ENCODE peak calls at places on chromosomes 5 and 9, in six cellular contexts. Q is lung, W is DND-41, S is sigmoid colon, Z is fibroblast of the aortic adventitia, V is fibroblast of pulmonary artery. P is an unnamed sample.

GRCh38 chr9:108078823-108079222 is 589.3 kb upstream of the KLF4 start:
- DNase-seq in Q (no peak), W (no peak), S (no peak), Z (no peak), V (no peak), P (no peak)

GRCh38 chr5:83394190-83394589 is 77.4 kb upstream of the VCAN start:
- DNase-seq in Q (no peak), W (no peak), S (no peak), Z (no peak), V (no peak), P (no peak)

GRCh38 chr9:34690983-34691382 is at the start of gene CCL19:
- DNase-seq in Q (no peak), W (no peak), S (peak), Z (no peak), V (no peak), P (no peak)

GRCh38 chr5:159510282-159510681 is 180.0 kb upstream of the IL12B start:
- DNase-seq in Q (peak), W (no peak), S (no peak), Z (peak), V (peak), P (no peak)

GRCh38 chr5:109748545-109748944 is 58.8 kb downstream of the MAN2A1 start:
- DNase-seq in Q (no peak), W (no peak), S (no peak), Z (no peak), V (no peak), P (no peak)

GRCh38 chr5:133581348-133581747 is 31.0 kb downstream of the FSTL4 start:
- DNase-seq in Q (no peak), W (no peak), S (no peak), Z (no peak), V (no peak), P (no peak)

GRCh38 chr9:78777747-78778146 is 480.8 kb downstream of the PSAT1 start:
- DNase-seq in Q (no peak), W (no peak), S (no peak), Z (no peak), V (no peak), P (no peak)

GRCh38 chr9:26975728-26976707 is 19.8 kb downstream of the IFT74 start:
- DNase-seq in Q (no peak), W (no peak), S (no peak), Z (peak), V (peak), P (no peak)

GRCh38 chr9:109315889-109316640 is 4.8 kb downstream of the EPB41L4B start:
- DNase-seq in Q (peak), W (no peak), S (no peak), Z (peak), V (peak), P (no peak)

GRCh38 chr5:87899109-87900100 is 369.2 kb downstream of the TMEM161B start:
- DNase-seq in Q (no peak), W (no peak), S (peak), Z (no peak), V (no peak), P (no peak)

GRCh38 chr5:173885481-173886010 is 2.6 kb upstream of the CPEB4 start:
- DNase-seq in Q (no peak), W (no peak), S (no peak), Z (no peak), V (peak), P (peak)

GRCh38 chr9:84170521-84171141 is 169.9 kb downstream of the SLC28A3 start:
- DNase-seq in Q (peak), W (no peak), S (peak), Z (peak), V (peak), P (no peak)

GRCh38 chr5:38938424-38938823 is 92.6 kb downstream of the OSMR start:
- DNase-seq in Q (no peak), W (no peak), S (no peak), Z (peak), V (peak), P (no peak)

GRCh38 chr5:35001842-35002241 is 45.9 kb downstream of the AGXT2 start:
- DNase-seq in Q (no peak), W (no peak), S (no peak), Z (no peak), V (no peak), P (no peak)

GRCh38 chr5:73301208-73302088 is 128.5 kb downstream of the TMEM174 start:
- DNase-seq in Q (no peak), W (no peak), S (no peak), Z (no peak), V (no peak), P (no peak)

GRCh38 chr5:174354571-174354970 is 309.1 kb downstream of the NSG2 start:
- DNase-seq in Q (no peak), W (no peak), S (no peak), Z (peak), V (peak), P (no peak)

GRCh38 chr9:131744171-131744714 is 4.4 kb upstream of the RAPGEF1 start:
- DNase-seq in Q (no peak), W (no peak), S (no peak), Z (no peak), V (peak), P (no peak)

GRCh38 chr5:56112526-56113121 is 117.9 kb upstream of the IL6ST start:
- DNase-seq in Q (no peak), W (no peak), S (no peak), Z (no peak), V (peak), P (no peak)

GRCh38 chr5:60346391-60346790 is 353.6 kb downstream of the DEPDC1B start:
- DNase-seq in Q (no peak), W (no peak), S (no peak), Z (no peak), V (no peak), P (no peak)

GRCh38 chr5:144549580-144549979 is 378.9 kb downstream of the KCTD16 start:
- DNase-seq in Q (peak), W (no peak), S (no peak), Z (peak), V (peak), P (no peak)

GRCh38 chr5:53416144-53416730 is 64.2 kb upstream of the FST start:
- DNase-seq in Q (no peak), W (no peak), S (no peak), Z (no peak), V (no peak), P (no peak)

GRCh38 chr5:74877624-74878304 is 11.6 kb upstream of the FAM169A start:
- DNase-seq in Q (no peak), W (no peak), S (no peak), Z (no peak), V (no peak), P (no peak)

GRCh38 chr9:1055156-1055555 is 5.0 kb downstream of the DMRT2 start:
- DNase-seq in Q (no peak), W (no peak), S (no peak), Z (peak), V (no peak), P (no peak)

GRCh38 chr9:110926828-110927227 is 111.4 kb downstream of the LPAR1 start:
- DNase-seq in Q (peak), W (no peak), S (no peak), Z (no peak), V (no peak), P (no peak)

GRCh38 chr5:92927291-92927778 is 653.7 kb downstream of the NR2F1-AS1 start:
- DNase-seq in Q (no peak), W (no peak), S (no peak), Z (no peak), V (no peak), P (no peak)

GRCh38 chr9:135284386-135285134 is 195.0 kb upstream of the PPP1R26 start:
- DNase-seq in Q (no peak), W (no peak), S (no peak), Z (no peak), V (no peak), P (no peak)

GRCh38 chr5:93576015-93576414 is 5.0 kb downstream of the NR2F1-AS1 start:
- DNase-seq in Q (no peak), W (no peak), S (no peak), Z (no peak), V (no peak), P (no peak)

GRCh38 chr5:148808864-148809642 is 17.4 kb upstream of the ADRB2 start:
- DNase-seq in Q (no peak), W (no peak), S (no peak), Z (no peak), V (no peak), P (no peak)

GRCh38 chr5:170211575-170212334 is 21.0 kb upstream of the C5orf58 start:
- DNase-seq in Q (no peak), W (no peak), S (no peak), Z (no peak), V (no peak), P (no peak)

GRCh38 chr9:2620876-2621677 is 510 bp upstream of the VLDLR start:
- DNase-seq in Q (peak), W (peak), S (peak), Z (peak), V (peak), P (no peak)

GRCh38 chr9:119020284-119020683 is 349.0 kb downstream of the BRINP1 start:
- DNase-seq in Q (no peak), W (no peak), S (no peak), Z (no peak), V (no peak), P (no peak)

GRCh38 chr5:151001436-151001835 is 19.0 kb upstream of the GPX3 start:
- DNase-seq in Q (no peak), W (no peak), S (no peak), Z (no peak), V (no peak), P (no peak)

GRCh38 chr5:146877178-146877681 is 1.3 kb downstream of the PPP2R2B start:
- DNase-seq in Q (no peak), W (no peak), S (no peak), Z (no peak), V (no peak), P (no peak)

GRCh38 chr9:119289740-119290139 is 79.5 kb downstream of the BRINP1 start:
- DNase-seq in Q (peak), W (peak), S (no peak), Z (peak), V (peak), P (peak)

GRCh38 chr9:6113819-6114218 is 98.4 kb upstream of the RANBP6 start:
- DNase-seq in Q (no peak), W (no peak), S (no peak), Z (no peak), V (no peak), P (no peak)

GRCh38 chr5:8864053-8864452 is 681.8 kb downstream of the SEMA5A start:
- DNase-seq in Q (no peak), W (peak), S (no peak), Z (peak), V (peak), P (peak)

GRCh38 chr9:92711844-92712243 is 41.9 kb upstream of the IPPK start:
- DNase-seq in Q (no peak), W (no peak), S (no peak), Z (no peak), V (no peak), P (no peak)

GRCh38 chr9:27539479-27540441 is 10.1 kb upstream of the MOB3B start:
- DNase-seq in Q (no peak), W (no peak), S (peak), Z (peak), V (peak), P (no peak)

GRCh38 chr5:132103380-132103951 is 29.9 kb downstream of the CSF2 start:
- DNase-seq in Q (peak), W (peak), S (peak), Z (peak), V (peak), P (peak)

GRCh38 chr5:80184235-80185023 is 71.4 kb downstream of the SERINC5 start:
- DNase-seq in Q (peak), W (no peak), S (no peak), Z (no peak), V (no peak), P (no peak)

GRCh38 chr5:139282195-139282557 is 11.4 kb upstream of the MATR3 start:
- DNase-seq in Q (no peak), W (no peak), S (no peak), Z (peak), V (peak), P (no peak)

GRCh38 chr5:139277171-139277570 is 16.4 kb upstream of the MATR3 start:
- DNase-seq in Q (no peak), W (no peak), S (no peak), Z (no peak), V (no peak), P (no peak)

GRCh38 chr5:139275536-139276297 is 17.8 kb upstream of the MATR3 start:
- DNase-seq in Q (no peak), W (no peak), S (no peak), Z (no peak), V (no peak), P (no peak)

GRCh38 chr5:139276426-139276825 is 17.1 kb upstream of the MATR3 start:
- DNase-seq in Q (no peak), W (no peak), S (no peak), Z (no peak), V (no peak), P (no peak)

DNA sequence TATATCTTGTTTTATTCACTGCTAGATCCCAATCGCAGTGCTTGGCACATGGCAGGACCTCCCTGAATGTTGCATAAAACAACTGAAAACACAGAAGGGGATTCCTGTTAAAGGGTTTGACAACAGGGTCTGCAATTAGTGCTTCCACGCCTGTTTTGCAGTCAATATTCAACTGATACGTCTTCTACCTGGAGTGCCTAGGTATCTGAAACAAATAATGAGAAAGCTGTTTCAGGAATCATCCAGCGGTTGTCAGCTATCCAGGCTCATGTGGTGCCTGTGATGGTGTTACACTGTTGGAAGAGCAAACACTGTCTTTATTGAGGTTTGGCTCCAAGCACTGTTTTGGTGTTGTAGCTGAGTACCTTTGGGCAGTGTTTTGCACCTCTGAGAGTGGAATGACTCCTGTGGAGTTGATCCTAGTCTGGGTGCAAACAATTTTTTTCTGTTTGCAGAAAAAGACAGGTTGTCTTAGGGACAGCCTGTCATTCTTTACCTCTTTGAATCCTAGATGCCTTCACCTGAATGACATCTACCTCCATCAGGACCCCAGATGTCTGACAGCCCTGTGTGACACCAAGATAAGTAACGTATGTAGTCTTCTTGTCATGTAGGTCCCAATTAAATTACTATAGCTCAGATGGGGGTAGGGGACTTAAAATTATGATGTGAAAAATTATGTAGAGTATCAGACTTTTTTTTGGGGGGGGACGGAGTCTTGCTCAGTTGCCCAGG is 14.8 kb upstream of the MATR3 start:
- DNase-seq in Q (no peak), W (no peak), S (no peak), Z (no peak), V (no peak), P (no peak)
- H3K4me3 ChIP-seq in Q (no peak), W (no peak), S (no peak), Z (no peak), V (no peak), P (peak)

DNA sequence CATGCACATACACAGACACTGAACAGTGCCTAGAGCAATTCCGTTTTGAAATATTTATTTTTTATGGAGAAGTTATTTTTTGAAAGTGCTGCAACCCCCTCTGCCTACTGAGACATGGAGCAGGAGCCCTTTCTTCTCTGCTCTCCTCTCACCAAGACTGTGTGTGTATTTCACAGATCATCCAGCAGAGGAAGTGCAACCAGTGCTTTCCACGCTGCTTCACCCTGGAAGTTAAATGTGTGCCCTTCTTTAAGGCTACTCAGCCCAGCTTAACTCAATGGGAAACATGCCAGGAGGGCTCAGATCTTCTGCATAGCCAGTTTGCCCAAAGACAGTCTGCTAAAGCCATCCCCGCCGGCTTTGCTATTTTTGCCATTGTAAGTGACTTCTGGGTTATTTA is 606.3 kb downstream of the TLE1 start:
- DNase-seq in Q (no peak), W (no peak), S (peak), Z (no peak), V (peak), P (no peak)
- TF ChIP-seq CTCF in Q (no peak), W (peak), S (no peak), Z (peak), V (peak), P (peak)

GRCh38 chr5:181205735-181206401 is 872 bp upstream of the TRIM7 start:
- DNase-seq in Q (no peak), W (no peak), S (peak), Z (no peak), V (peak), P (no peak)
- H3K4me3 ChIP-seq in Q (peak), W (peak), S (peak), Z (peak), V (peak), P (peak)

GRCh38 chr9:122158202-122158601 is 1.4 kb downstream of the NDUFA8 start:
- DNase-seq in Q (no peak), W (peak), S (no peak), Z (peak), V (peak), P (peak)
- TF ChIP-seq CTCF in Q (no peak), W (peak), S (no peak), Z (peak), V (peak), P (peak)

GRCh38 chr5:27474395-27474794 is 436.0 kb upstream of the CDH9 start:
- DNase-seq in Q (no peak), W (no peak), S (no peak), Z (no peak), V (no peak), P (no peak)

GRCh38 chr5:27472000-27472763 is 433.8 kb upstream of the CDH9 start:
- DNase-seq in Q (no peak), W (peak), S (no peak), Z (peak), V (peak), P (peak)

GRCh38 chr5:27474054-27474323 is 435.6 kb upstream of the CDH9 start:
- DNase-seq in Q (no peak), W (no peak), S (no peak), Z (peak), V (no peak), P (no peak)

GRCh38 chr5:27473300-27474053 is 435.1 kb upstream of the CDH9 start:
- DNase-seq in Q (no peak), W (no peak), S (no peak), Z (no peak), V (no peak), P (no peak)

DNA sequence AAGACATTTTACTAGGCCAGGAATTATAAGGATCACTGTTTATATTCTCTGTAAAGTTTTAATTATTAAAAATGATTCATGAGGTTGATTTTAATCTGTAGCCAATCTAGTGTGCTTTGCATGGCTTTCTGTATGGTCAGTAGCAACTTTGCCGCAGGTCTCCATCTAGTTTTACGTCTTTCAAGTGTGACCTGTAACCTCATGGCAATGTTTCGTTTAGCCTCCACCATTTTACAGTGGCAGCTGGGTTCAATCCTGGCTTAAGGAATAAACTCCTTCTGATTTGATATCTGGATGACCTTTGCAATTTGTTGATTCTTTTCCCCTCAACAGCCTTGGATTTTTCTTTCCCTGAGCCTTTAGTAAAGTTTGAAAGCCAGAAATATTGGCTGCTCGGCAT is 434.5 kb upstream of the CDH9 start:
- DNase-seq in Q (no peak), W (no peak), S (no peak), Z (no peak), V (no peak), P (no peak)
- H3K4me3 ChIP-seq in Q (no peak), W (no peak), S (no peak), Z (no peak), V (no peak), P (peak)

GRCh38 chr5:32331217-32331926 is 18.6 kb upstream of the MTMR12 start:
- DNase-seq in Q (no peak), W (no peak), S (no peak), Z (no peak), V (no peak), P (no peak)
- TF ChIP-seq CTCF in Q (no peak), W (no peak), S (no peak), Z (no peak), V (no peak), P (no peak)

DNA sequence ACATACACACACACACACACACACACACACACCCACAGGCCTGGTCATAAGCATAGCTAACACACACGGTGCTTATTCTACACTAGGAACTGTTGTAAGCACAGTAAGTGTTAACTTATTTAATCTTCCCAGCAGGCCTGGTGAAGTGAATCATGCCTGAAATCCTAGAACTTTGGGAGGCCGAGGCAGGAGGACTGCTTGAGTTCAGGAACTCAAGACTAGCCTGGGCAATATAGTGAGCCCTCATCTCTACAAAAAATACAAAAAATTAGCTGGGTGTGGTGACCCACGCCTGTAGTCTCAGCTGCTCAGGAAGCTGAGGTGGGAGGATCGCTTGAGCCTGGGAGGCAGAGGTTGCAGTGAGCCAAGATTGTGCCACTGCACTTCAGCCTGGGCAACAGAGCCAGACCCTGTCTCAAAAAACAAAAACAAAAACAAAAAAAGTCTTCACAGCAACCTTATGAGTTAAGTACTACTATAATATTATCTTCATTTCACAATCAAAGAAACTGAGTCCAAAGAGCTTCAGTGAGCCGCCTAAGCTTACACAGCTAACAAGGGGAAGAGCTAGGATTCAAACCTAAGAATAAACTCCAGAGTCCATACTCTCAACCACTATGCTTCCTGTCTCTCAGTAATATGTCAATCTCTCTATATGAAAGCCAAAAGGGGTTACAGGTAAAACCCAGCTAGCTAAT is 2.3 kb downstream of the MEGF9 start:
- DNase-seq in Q (no peak), W (peak), S (no peak), Z (peak), V (no peak), P (no peak)
- H3K4me3 ChIP-seq in Q (peak), W (peak), S (peak), Z (peak), V (peak), P (peak)

DNA sequence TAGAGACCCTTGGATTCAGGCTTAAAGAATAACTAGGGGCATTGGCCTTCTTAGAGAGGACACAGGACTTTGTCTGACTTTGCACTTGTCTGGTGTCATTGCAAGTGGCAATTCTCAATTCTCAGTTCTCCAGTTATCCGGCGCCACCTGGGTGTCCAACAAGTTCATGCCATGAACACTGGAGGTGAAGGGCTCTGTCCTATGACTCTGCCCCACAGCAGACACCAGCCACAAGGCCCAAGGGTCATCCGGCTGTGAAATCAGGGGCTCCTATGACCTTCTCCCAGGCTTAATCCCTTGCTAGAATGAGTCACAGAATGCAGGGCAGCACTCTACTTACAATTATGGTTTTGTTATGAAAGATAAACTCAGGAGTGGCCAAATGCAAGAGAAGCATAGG is 391.9 kb downstream of the GADD45G start:
- DNase-seq in Q (no peak), W (peak), S (no peak), Z (no peak), V (no peak), P (no peak)
- TF ChIP-seq CTCF in Q (no peak), W (peak), S (no peak), Z (no peak), V (no peak), P (no peak)